ENCODE peak calls at places on chromosomes 12 and 14, in five cellular contexts. P is HepG2, G is GM12878, B is H1, I is K562. A is an unnamed sample.

GRCh38 chr14:51719970-51720369 is 68.3 kb downstream of the FRMD6 start:
- DNase-seq in P (no peak), G (no peak), B (no peak), I (no peak), A (no peak)

GRCh38 chr14:89129570-89129969 is 287.5 kb downstream of the FOXN3 start:
- DNase-seq in P (no peak), G (no peak), B (no peak), I (no peak), A (no peak)

GRCh38 chr14:38616959-38617358 is 361.1 kb upstream of the CLEC14A start:
- DNase-seq in P (no peak), G (no peak), B (no peak), I (no peak), A (no peak)

GRCh38 chr14:64549805-64550538 is at the start of gene PPP1R36:
- DNase-seq in P (no peak), G (no peak), B (peak; percentile 74), I (no peak), A (no peak)

GRCh38 chr14:54642950-54643695 is 76.2 kb downstream of the SAMD4A start:
- DNase-seq in P (peak; percentile 93), G (no peak), B (peak; percentile 44), I (no peak), A (peak; percentile 29)

GRCh38 chr12:94615284-94616216 is 34.8 kb downstream of the TMCC3 start:
- DNase-seq in P (peak; percentile 35), G (no peak), B (no peak), I (no peak), A (peak; percentile 53)

GRCh38 chr12:26821212-26821701 is 11.7 kb downstream of the ITPR2 start:
- DNase-seq in P (no peak), G (no peak), B (no peak), I (no peak), A (no peak)

GRCh38 chr14:102795060-102795925 is 18.0 kb downstream of the TRAF3 start:
- DNase-seq in P (peak; percentile 82), G (no peak), B (no peak), I (no peak), A (peak; percentile 86)

GRCh38 chr14:103127356-103127755 is 4.1 kb downstream of the TNFAIP2 start:
- DNase-seq in P (no peak), G (no peak), B (peak; percentile 70), I (no peak), A (no peak)

GRCh38 chr12:49874142-49874897 is 29.4 kb downstream of the FAIM2 start:
- DNase-seq in P (no peak), G (no peak), B (no peak), I (no peak), A (no peak)

GRCh38 chr12:49871263-49871561 is 28.3 kb upstream of the BCDIN3D start:
- DNase-seq in P (no peak), G (no peak), B (peak; percentile 23), I (no peak), A (no peak)

GRCh38 chr12:49872381-49872780 is 29.5 kb upstream of the BCDIN3D start:
- DNase-seq in P (no peak), G (no peak), B (peak; percentile 31), I (no peak), A (no peak)

GRCh38 chr12:49873361-49873934 is 30.3 kb downstream of the FAIM2 start:
- DNase-seq in P (no peak), G (no peak), B (no peak), I (no peak), A (no peak)

DNA sequence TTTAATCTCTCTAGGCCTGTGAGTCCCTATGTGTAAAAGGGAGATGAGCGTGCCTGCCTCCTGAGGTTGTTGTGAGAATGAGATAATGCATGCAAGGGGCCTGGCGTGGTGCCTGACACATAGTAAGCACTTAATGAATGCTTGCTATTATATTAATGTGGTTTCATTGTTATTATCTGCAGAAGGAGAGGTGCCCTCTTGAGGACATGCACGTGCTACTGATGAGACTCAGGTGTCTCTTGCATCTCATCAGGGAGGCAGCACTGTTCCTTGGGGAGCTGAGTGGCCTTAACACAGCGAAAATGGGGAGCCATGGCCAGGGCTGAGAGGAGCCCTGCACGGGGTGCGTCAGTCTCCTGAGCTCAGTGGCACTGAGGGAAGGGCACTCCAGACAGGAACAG is 29.9 kb upstream of the BCDIN3D start:
- DNase-seq in P (no peak), G (no peak), B (peak; percentile 33), I (no peak), A (no peak)
- TF ChIP-seq KDM1A in P (no peak), G (no peak), B (no peak), I (no peak), A (no peak)

DNA sequence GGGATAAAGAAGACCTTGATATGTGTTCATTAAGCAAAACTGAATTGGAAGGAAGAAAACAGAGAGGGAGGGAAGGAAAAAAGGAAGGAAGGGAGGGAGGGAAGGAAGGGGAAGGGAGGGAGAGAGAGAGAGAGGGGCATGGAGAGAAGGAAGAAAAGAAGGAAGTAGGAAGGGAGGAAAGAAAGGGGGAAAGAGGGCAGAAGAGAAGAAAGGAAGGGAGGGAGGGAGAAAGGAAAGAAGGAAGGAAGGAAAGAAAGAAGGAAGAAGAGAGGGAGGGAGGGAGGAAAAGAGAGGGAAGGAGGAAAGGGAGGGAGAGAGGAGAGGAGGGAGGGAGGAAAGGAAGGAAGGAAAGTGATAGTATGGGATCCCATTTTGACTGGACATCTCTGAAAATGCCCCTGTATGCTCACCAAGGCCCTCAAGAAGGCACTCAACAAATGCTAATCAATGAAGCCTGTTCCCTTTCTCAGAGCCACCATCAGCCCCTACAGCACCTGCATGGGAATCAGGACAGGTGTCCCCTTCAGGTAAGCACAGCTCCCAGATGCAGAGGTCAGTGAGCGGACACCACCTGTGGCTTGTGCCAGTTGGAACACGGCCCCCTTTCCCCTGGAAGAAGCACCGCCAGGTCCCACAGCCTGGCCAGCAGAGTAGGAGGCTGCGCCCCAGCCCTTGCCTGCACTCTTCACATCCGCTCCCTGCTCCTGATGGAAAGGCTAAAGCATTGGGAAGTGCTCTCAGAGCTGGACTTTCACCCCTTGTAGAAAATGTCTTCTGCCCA is 161.4 kb upstream of the DIO3 start:
- DNase-seq in P (no peak), G (no peak), B (no peak), I (no peak), A (no peak)
- TF ChIP-seq CHD2 in P (no peak), G (no peak), B (no peak), I (no peak), A (no peak)

GRCh38 chr14:90757452-90757851 is 58.8 kb downstream of the TTC7B start:
- DNase-seq in P (no peak), G (no peak), B (no peak), I (no peak), A (no peak)
- TF ChIP-seq KDM1A in P (no peak), G (no peak), B (no peak), I (no peak), A (no peak)

GRCh38 chr12:92701441-92701840 is 1.3 kb upstream of the PLEKHG7 start:
- DNase-seq in P (no peak), G (no peak), B (no peak), I (no peak), A (no peak)
- TF ChIP-seq CHD2 in P (no peak), G (no peak), B (no peak), I (no peak), A (no peak)

GRCh38 chr14:34665785-34666425 is 36.0 kb upstream of the SNX6 start:
- DNase-seq in P (no peak), G (no peak), B (no peak), I (no peak), A (peak; percentile 76)
- TF ChIP-seq KDM1A in P (no peak), G (no peak), B (no peak), I (no peak), A (no peak)